ENCODE peak calls at places on chromosomes 3 and 15, in six cellular contexts. D is stromal cell of bone marrow; V is H4; E is ureter; K is activated CD4-positive, alpha-beta memory T cell treated with anti-CD3 and anti-CD28 coated beads, Interleukin-2, amount 10 ng/mL, durations not matched to agents 7 days and 5 days; S is Peyer's patch. R is an unnamed sample.

GRCh38 chr3:69065318-69065964 is 13.3 kb upstream of the TMF1 start:
- DNase-seq in D (no peak), V (no peak), E (no peak), K (peak), S (no peak), R (no peak)

GRCh38 chr15:28003302-28004037 is 95.6 kb downstream of the OCA2 start:
- DNase-seq in D (no peak), V (no peak), E (no peak), K (no peak), S (no peak), R (no peak)

GRCh38 chr3:182621435-182622240 is 171.7 kb upstream of the ATP11B start:
- DNase-seq in D (no peak), V (no peak), E (no peak), K (no peak), S (no peak), R (no peak)

GRCh38 chr3:18580268-18580667 is 155.1 kb upstream of the SATB1 start:
- DNase-seq in D (no peak), V (no peak), E (no peak), K (no peak), S (no peak), R (no peak)

GRCh38 chr15:99253381-99254090 is 2.3 kb downstream of the LRRC28 start:
- DNase-seq in D (peak), V (peak), E (no peak), K (no peak), S (no peak), R (peak)

GRCh38 chr3:66527253-66527652 is 26.4 kb upstream of the LRIG1 start:
- DNase-seq in D (no peak), V (no peak), E (no peak), K (no peak), S (no peak), R (no peak)

GRCh38 chr3:151305081-151305777 is 11.4 kb downstream of the GPR87 start:
- DNase-seq in D (peak), V (peak), E (peak), K (no peak), S (no peak), R (peak)

GRCh38 chr3:121914081-121914998 is 20.1 kb downstream of the SLC15A2 start:
- DNase-seq in D (no peak), V (no peak), E (no peak), K (no peak), S (no peak), R (no peak)

GRCh38 chr3:16124636-16125035 is 49.8 kb upstream of the GALNT15 start:
- DNase-seq in D (peak), V (peak), E (no peak), K (no peak), S (no peak), R (peak)

GRCh38 chr15:80173022-80173759 is 20.4 kb downstream of the FAH start:
- DNase-seq in D (peak), V (peak), E (peak), K (peak), S (peak), R (no peak)

GRCh38 chr15:26967719-26968269 is 3.2 kb upstream of the GABRG3 start:
- DNase-seq in D (no peak), V (no peak), E (no peak), K (no peak), S (no peak), R (no peak)

R was measured in BJ.